ENCODE peak calls at places on chromosomes 7 and 10, in eight cellular contexts. J is CD4-positive, CD25-positive, alpha-beta regulatory T cell; O is T follicular helper cell; B is mesendoderm; S is NCI-H510A treated with DMSO at 0.1 percent for 48 hours; P is ELR; X is IMR-90; Z is iris pigment epithelial cell. R is an unnamed sample.

GRCh38 chr10:70053212-70053895 is 708 bp downstream of the MACROH2A2 start:
- DNase-seq in J (peak; percentile 0), O (no peak), B (no peak), S (peak; percentile 42), P (no peak), X (no peak), Z (peak; percentile 30), R (no peak)

GRCh38 chr10:43312612-43313011 is 45.7 kb upstream of the RASGEF1A start:
- DNase-seq in J (no peak), O (no peak), B (no peak), S (no peak), P (no peak), X (no peak), Z (no peak), R (no peak)

GRCh38 chr7:7002416-7003062 is 176.5 kb upstream of the CCZ1B start:
- DNase-seq in J (no peak), O (no peak), B (peak; percentile 77), S (no peak), P (no peak), X (no peak), Z (no peak), R (no peak)

GRCh38 chr7:55429835-55430499 is 64.8 kb downstream of the LANCL2 start:
- DNase-seq in J (no peak), O (no peak), B (no peak), S (no peak), P (no peak), X (no peak), Z (no peak), R (no peak)

GRCh38 chr7:17144313-17144712 is 154.1 kb upstream of the AHR start:
- DNase-seq in J (no peak), O (peak; percentile 13), B (no peak), S (no peak), P (peak; percentile 89), X (peak; percentile 46), Z (peak; percentile 77), R (no peak)

GRCh38 chr7:24038993-24039392 is 245.0 kb upstream of the NPY start:
- DNase-seq in J (no peak), O (no peak), B (no peak), S (no peak), P (no peak), X (no peak), Z (no peak), R (no peak)

GRCh38 chr7:36036590-36036989 is 116.5 kb upstream of the EEPD1 start:
- DNase-seq in J (no peak), O (no peak), B (peak; percentile 84), S (no peak), P (peak; percentile 43), X (no peak), Z (peak; percentile 22), R (no peak)

GRCh38 chr10:47348661-47349470 is 703 bp downstream of the RBP3 start:
- DNase-seq in J (no peak), O (no peak), B (no peak), S (no peak), P (no peak), X (no peak), Z (no peak), R (no peak)

GRCh38 chr7:112579388-112579787 is 98.6 kb downstream of the LSMEM1 start:
- DNase-seq in J (no peak), O (no peak), B (no peak), S (no peak), P (no peak), X (no peak), Z (no peak), R (no peak)

GRCh38 chr10:44301781-44302400 is 83.0 kb downstream of the CXCL12 start:
- DNase-seq in J (no peak), O (no peak), B (no peak), S (no peak), P (peak; percentile 44), X (peak; percentile 12), Z (no peak), R (no peak)

GRCh38 chr10:28938745-28939144 is 261.4 kb downstream of the BAMBI start:
- DNase-seq in J (no peak), O (no peak), B (no peak), S (no peak), P (no peak), X (peak; percentile 71), Z (peak; percentile 51), R (no peak)

GRCh38 chr10:63837043-63837442 is 315.8 kb downstream of the REEP3 start:
- DNase-seq in J (no peak), O (no peak), B (no peak), S (no peak), P (no peak), X (no peak), Z (no peak), R (no peak)

GRCh38 chr7:34158311-34158710 is 253.0 kb downstream of the BMPER start:
- DNase-seq in J (no peak), O (no peak), B (no peak), S (no peak), P (no peak), X (peak; percentile 41), Z (no peak), R (no peak)

GRCh38 chr7:102230593-102230992 is 56.1 kb upstream of the SH2B2 start:
- DNase-seq in J (no peak), O (no peak), B (no peak), S (no peak), P (peak; percentile 83), X (peak; percentile 81), Z (peak; percentile 67), R (no peak)

GRCh38 chr10:79066460-79067240 is 2.1 kb upstream of the ZMIZ1 start:
- DNase-seq in J (no peak), O (no peak), B (peak; percentile 88), S (peak; percentile 65), P (peak; percentile 48), X (peak; percentile 35), Z (peak; percentile 39), R (no peak)

GRCh38 chr10:77392851-77393250 is 244.8 kb downstream of the KCNMA1 start:
- DNase-seq in J (no peak), O (no peak), B (no peak), S (peak; percentile 87), P (peak; percentile 100), X (peak; percentile 98), Z (peak; percentile 91), R (no peak)

GRCh38 chr7:39488467-39489393 is 77.5 kb upstream of the YAE1 start:
- DNase-seq in J (no peak), O (no peak), B (no peak), S (no peak), P (no peak), X (no peak), Z (no peak), R (no peak)